ENCODE peak calls at places on chromosomes 4 and X, in ten cellular contexts. L is psoas muscle; Z is CD8-positive, alpha-beta memory T cell; T is right atrium auricular region; W is CD4-positive, alpha-beta T cell; B is ovary; Q is tibial nerve; R is AG04450; P is brain microvascular endothelial cell; S is pancreas. H is an unnamed sample.

GRCh38 chr4:110368409-110368808 is 107.5 kb upstream of the ENPEP start:
- DNase-seq in L (no peak), Z (no peak), T (no peak), W (no peak), B (no peak), Q (no peak), R (no peak), P (no peak), S (no peak), H (no peak)

GRCh38 chr4:177400030-177400429 is 42.2 kb downstream of the AGA start:
- DNase-seq in L (no peak), Z (no peak), T (no peak), W (no peak), B (no peak), Q (no peak), R (no peak), P (no peak), S (no peak), H (no peak)

GRCh38 chrX:75623535-75623934 is 100.7 kb upstream of the ZDHHC15 start:
- DNase-seq in L (no peak), Z (no peak), T (no peak), W (no peak), B (no peak), Q (no peak), R (no peak), P (no peak), S (no peak), H (no peak)

GRCh38 chrX:109856974-109857373 is 123.9 kb upstream of the ACSL4 start:
- DNase-seq in L (no peak), Z (peak), T (no peak), W (no peak), B (no peak), Q (peak), R (no peak), P (no peak), S (no peak), H (no peak)

GRCh38 chr4:152357206-152357605 is 178.7 kb downstream of the FBXW7 start:
- DNase-seq in L (peak), Z (no peak), T (no peak), W (no peak), B (no peak), Q (no peak), R (no peak), P (peak), S (no peak), H (no peak)

GRCh38 chrX:11908371-11908770 is 150.3 kb downstream of the MSL3 start:
- DNase-seq in L (no peak), Z (peak), T (no peak), W (no peak), B (no peak), Q (no peak), R (no peak), P (peak), S (no peak), H (no peak)

GRCh38 chr4:100576570-100576969 is 58.7 kb upstream of the EMCN start:
- DNase-seq in L (no peak), Z (no peak), T (no peak), W (no peak), B (no peak), Q (no peak), R (no peak), P (no peak), S (no peak), H (no peak)

GRCh38 chrX:48917139-48917980 is 1.5 kb downstream of the PIM2 start:
- DNase-seq in L (peak), Z (peak), T (peak), W (peak), B (peak), Q (peak), R (peak), P (peak), S (peak), H (peak)

GRCh38 chrX:119410027-119410819 is 11.1 kb downstream of the SLC25A43 start:
- DNase-seq in L (peak), Z (no peak), T (peak), W (no peak), B (peak), Q (peak), R (no peak), P (peak), S (peak), H (peak)

GRCh38 chrX:18721683-18722499 is 14.4 kb downstream of the PPEF1 start:
- DNase-seq in L (no peak), Z (no peak), T (no peak), W (no peak), B (no peak), Q (no peak), R (no peak), P (no peak), S (no peak), H (no peak)

GRCh38 chr4:123102897-123103489 is 180.6 kb upstream of the NUDT6 start:
- DNase-seq in L (no peak), Z (peak), T (no peak), W (no peak), B (no peak), Q (no peak), R (no peak), P (peak), S (no peak), H (no peak)

GRCh38 chrX:1443496-1444075 is 9.1 kb downstream of the ASMTL start:
- DNase-seq in L (no peak), Z (no peak), T (no peak), W (no peak), B (peak), Q (peak), R (no peak), P (no peak), S (no peak), H (no peak)

GRCh38 chrX:28638775-28639174 is 51.5 kb downstream of the IL1RAPL1 start:
- DNase-seq in L (no peak), Z (no peak), T (no peak), W (no peak), B (no peak), Q (no peak), R (no peak), P (peak), S (no peak), H (no peak)

GRCh38 chr4:83757121-83757621 is 221.3 kb downstream of the GPAT3 start:
- DNase-seq in L (no peak), Z (no peak), T (no peak), W (no peak), B (no peak), Q (no peak), R (no peak), P (peak), S (no peak), H (no peak)

GRCh38 chrX:23902419-23902818 is 5.3 kb downstream of the APOO start:
- DNase-seq in L (no peak), Z (peak), T (no peak), W (no peak), B (no peak), Q (no peak), R (no peak), P (peak), S (no peak), H (no peak)

GRCh38 chr4:1111259-1111809 is 2.0 kb downstream of the RNF212 start:
- DNase-seq in L (peak), Z (no peak), T (no peak), W (no peak), B (no peak), Q (no peak), R (no peak), P (no peak), S (no peak), H (no peak)

GRCh38 chr4:138037716-138038115 is 204.4 kb downstream of the SLC7A11 start:
- DNase-seq in L (no peak), Z (no peak), T (no peak), W (no peak), B (no peak), Q (no peak), R (peak), P (no peak), S (no peak), H (no peak)

GRCh38 chr4:168717852-168718251 is 221.0 kb downstream of the PALLD start:
- DNase-seq in L (no peak), Z (no peak), T (no peak), W (no peak), B (no peak), Q (peak), R (no peak), P (no peak), S (no peak), H (no peak)

GRCh38 chr4:111362891-111363290 is 740.0 kb upstream of the PITX2 start:
- DNase-seq in L (peak), Z (no peak), T (no peak), W (no peak), B (no peak), Q (peak), R (no peak), P (no peak), S (no peak), H (no peak)

GRCh38 chr4:74473155-74473811 is 28.3 kb downstream of the AREG start:
- DNase-seq in L (no peak), Z (no peak), T (no peak), W (no peak), B (no peak), Q (no peak), R (peak), P (peak), S (no peak), H (no peak)

GRCh38 chrX:150575415-150575814 is 7.0 kb downstream of the MTM1 start:
- DNase-seq in L (no peak), Z (peak), T (no peak), W (peak), B (no peak), Q (no peak), R (no peak), P (no peak), S (no peak), H (no peak)

GRCh38 chr4:81353861-81354260 is 117.8 kb downstream of the RASGEF1B start:
- DNase-seq in L (no peak), Z (no peak), T (no peak), W (no peak), B (no peak), Q (no peak), R (no peak), P (no peak), S (no peak), H (no peak)

GRCh38 chr4:72312032-72312650 is 256.9 kb downstream of the ADAMTS3 start:
- DNase-seq in L (peak), Z (no peak), T (peak), W (no peak), B (peak), Q (peak), R (peak), P (peak), S (peak), H (peak)

GRCh38 chr4:165060938-165061337 is 7.3 kb downstream of the TRIM75 start:
- DNase-seq in L (no peak), Z (no peak), T (no peak), W (no peak), B (no peak), Q (no peak), R (no peak), P (no peak), S (no peak), H (no peak)

GRCh38 chrX:115023139-115023538 is 5.7 kb upstream of the IL13RA2 start:
- DNase-seq in L (no peak), Z (no peak), T (no peak), W (no peak), B (no peak), Q (no peak), R (peak), P (peak), S (no peak), H (no peak)

GRCh38 chr4:26325191-26325590 is 4.4 kb downstream of the RBPJ start:
- DNase-seq in L (no peak), Z (peak), T (no peak), W (no peak), B (no peak), Q (no peak), R (no peak), P (peak), S (no peak), H (no peak)

GRCh38 chrX:45889471-45889870 is 655.8 kb downstream of the ZNF674 start:
- DNase-seq in L (no peak), Z (no peak), T (no peak), W (no peak), B (no peak), Q (no peak), R (no peak), P (peak), S (no peak), H (no peak)

GRCh38 chrX:42944381-42944998 is 166.5 kb upstream of the PPP1R2C start:
- DNase-seq in L (no peak), Z (peak), T (no peak), W (no peak), B (no peak), Q (no peak), R (no peak), P (no peak), S (no peak), H (no peak)

GRCh38 chrX:112819013-112819635 is 21.5 kb downstream of the AMOT start:
- DNase-seq in L (no peak), Z (no peak), T (no peak), W (no peak), B (no peak), Q (no peak), R (peak), P (no peak), S (no peak), H (no peak)

GRCh38 chr4:67875011-67875410 is 8.8 kb downstream of the TMPRSS11D start:
- DNase-seq in L (no peak), Z (no peak), T (no peak), W (no peak), B (no peak), Q (no peak), R (no peak), P (no peak), S (no peak), H (no peak)

GRCh38 chrX:149512225-149512885 is 7.2 kb upstream of the IDS start:
- DNase-seq in L (no peak), Z (peak), T (peak), W (peak), B (no peak), Q (peak), R (no peak), P (peak), S (peak), H (peak)

GRCh38 chr4:183241322-183241640 is 78.8 kb downstream of the CLDN22 start:
- DNase-seq in L (no peak), Z (no peak), T (no peak), W (no peak), B (no peak), Q (no peak), R (peak), P (peak), S (no peak), H (no peak)

GRCh38 chr4:88230953-88231835 is 53.2 kb downstream of the PPM1K start:
- DNase-seq in L (no peak), Z (no peak), T (no peak), W (no peak), B (no peak), Q (no peak), R (no peak), P (peak), S (no peak), H (no peak)

GRCh38 chr4:1500231-1500965 is 94.2 kb upstream of the NKX1-1 start:
- DNase-seq in L (peak), Z (no peak), T (no peak), W (no peak), B (peak), Q (no peak), R (no peak), P (no peak), S (no peak), H (no peak)

GRCh38 chrX:22159071-22159470 is 113.6 kb upstream of the CBLL2 start:
- DNase-seq in L (no peak), Z (no peak), T (no peak), W (no peak), B (no peak), Q (no peak), R (no peak), P (peak), S (no peak), H (no peak)

GRCh38 chr4:58413849-58414248 is 1303.7 kb upstream of the IGFBP7 start:
- DNase-seq in L (no peak), Z (no peak), T (no peak), W (no peak), B (no peak), Q (no peak), R (no peak), P (no peak), S (no peak), H (no peak)

GRCh38 chr4:73721419-73721818 is 18.9 kb upstream of the CXCL8 start:
- DNase-seq in L (no peak), Z (no peak), T (no peak), W (no peak), B (no peak), Q (peak), R (no peak), P (peak), S (no peak), H (no peak)

GRCh38 chr4:15002659-15003440 is 569 bp downstream of the CPEB2 start:
- DNase-seq in L (peak), Z (peak), T (peak), W (peak), B (peak), Q (peak), R (peak), P (peak), S (peak), H (peak)

GRCh38 chrX:72309297-72310071 is 3.8 kb upstream of the CITED1 start:
- DNase-seq in L (no peak), Z (no peak), T (peak), W (no peak), B (no peak), Q (no peak), R (no peak), P (no peak), S (no peak), H (no peak)

GRCh38 chr4:57163530-57164459 is 53.6 kb upstream of the IGFBP7 start:
- DNase-seq in L (peak), Z (peak), T (peak), W (peak), B (peak), Q (peak), R (peak), P (peak), S (peak), H (peak)

DNA sequence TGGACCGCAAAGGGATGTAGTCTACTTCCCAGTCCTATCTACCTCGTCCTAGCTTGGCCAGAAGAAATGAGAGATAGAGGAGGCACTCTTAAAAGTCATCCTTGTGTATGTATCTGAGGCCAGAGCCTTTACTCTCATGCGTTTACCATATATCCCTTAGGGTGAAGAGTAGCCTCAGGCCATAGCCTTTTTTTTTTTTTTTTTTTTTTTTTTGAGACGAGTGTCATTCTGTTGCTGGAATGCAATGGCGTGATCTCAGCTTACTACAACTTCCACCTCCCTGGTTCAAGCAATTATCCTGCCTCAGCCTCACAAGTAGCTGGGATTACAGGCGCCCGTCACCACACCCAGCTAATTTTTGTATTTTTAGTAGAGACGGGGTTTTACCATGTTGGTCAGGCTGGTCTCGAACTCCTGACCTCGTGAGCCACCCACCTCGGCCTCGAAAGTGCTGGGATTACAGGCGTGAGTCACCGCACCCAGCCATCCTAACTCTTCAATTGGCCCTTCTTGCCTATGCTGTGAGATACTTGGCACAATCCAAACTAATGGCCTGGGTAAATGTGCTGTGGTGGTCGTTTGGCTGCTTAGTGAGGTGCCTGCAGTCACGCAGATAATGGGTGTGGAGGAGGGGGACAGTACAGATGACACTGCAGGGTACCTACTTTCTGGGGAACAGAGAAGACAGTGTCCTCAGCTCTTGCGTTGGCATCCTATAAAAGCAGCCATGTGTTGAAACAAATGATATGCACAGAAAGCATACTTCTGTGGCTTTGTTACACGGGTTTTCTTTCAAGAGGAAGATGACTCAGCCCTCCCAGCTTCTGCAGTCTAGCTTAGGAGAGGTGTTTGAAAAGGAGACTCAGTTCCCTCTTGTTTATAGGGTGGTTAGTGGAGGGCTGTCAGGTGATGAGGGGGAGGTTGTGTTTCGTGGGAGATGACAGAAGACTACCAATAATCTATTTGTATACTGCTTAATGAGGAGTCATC is 10.4 kb upstream of the DGAT2L6 start:
- DNase-seq in L (no peak), Z (no peak), T (no peak), W (no peak), B (no peak), Q (no peak), R (peak), P (peak), S (no peak), H (no peak)
- H3K27ac ChIP-seq in L (no peak), Z (no peak), T (no peak), W (no peak), B (no peak), Q (no peak), R (peak), P (peak), S (no peak), H (no peak)

GRCh38 chr4:134215636-134216340 is 14.2 kb upstream of the PABPC4L start:
- DNase-seq in L (no peak), Z (no peak), T (no peak), W (no peak), B (no peak), Q (no peak), R (no peak), P (no peak), S (no peak), H (no peak)

GRCh38 chr4:134216436-134216835 is 14.8 kb upstream of the PABPC4L start:
- DNase-seq in L (no peak), Z (no peak), T (no peak), W (no peak), B (no peak), Q (no peak), R (no peak), P (peak), S (no peak), H (no peak)

DNA sequence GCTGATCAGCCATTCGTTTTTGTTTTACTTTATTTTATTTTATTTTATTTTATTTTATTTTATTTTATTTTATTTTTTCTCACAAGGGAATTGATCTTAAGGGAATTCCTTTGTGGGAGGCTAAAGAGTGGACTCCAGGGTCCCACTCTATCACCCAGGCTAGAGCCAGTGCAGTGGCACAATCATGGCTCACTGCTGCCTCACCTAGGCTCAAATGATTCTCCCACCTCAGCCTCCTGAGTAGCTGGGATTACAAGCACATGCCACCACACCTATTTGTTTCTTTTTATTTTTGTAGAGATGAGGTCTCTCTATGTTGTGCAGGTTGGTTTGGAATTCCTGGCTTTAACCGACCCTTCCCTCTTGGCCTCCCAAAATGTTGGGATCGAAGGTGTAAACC is 17.5 kb upstream of the PABPC4L start:
- DNase-seq in L (no peak), Z (no peak), T (no peak), W (no peak), B (no peak), Q (no peak), R (no peak), P (no peak), S (no peak), H (no peak)
- H3K27ac ChIP-seq in L (no peak), Z (no peak), T (no peak), W (no peak), B (no peak), Q (no peak), R (no peak), P (no peak), S (no peak), H (no peak)

DNA sequence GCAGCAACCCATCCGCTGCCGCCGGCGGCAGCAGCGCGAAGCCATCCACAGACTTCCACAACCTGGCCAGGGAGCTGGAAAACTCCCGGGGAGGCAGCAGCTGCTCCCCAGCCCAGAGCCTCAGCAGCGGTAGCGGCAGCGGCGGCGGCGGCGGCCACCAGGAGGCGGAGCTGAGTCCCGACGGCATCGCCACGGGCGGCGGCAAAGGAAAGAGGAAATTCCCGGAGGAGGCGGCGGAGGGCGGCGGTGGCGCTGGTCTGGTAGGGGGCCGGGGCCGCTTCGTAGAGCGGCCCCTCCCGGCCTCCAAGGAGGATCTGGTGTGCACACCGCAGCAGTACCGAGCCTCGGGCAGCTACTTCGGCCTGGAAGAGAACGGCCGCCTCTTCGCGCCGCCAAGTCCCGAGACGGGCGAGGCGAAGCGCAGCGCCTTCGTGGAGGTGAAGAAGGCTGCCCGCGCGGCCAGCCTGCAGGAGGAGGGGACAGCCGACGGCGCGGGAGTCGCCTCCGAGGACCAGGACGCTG is 4.9 kb downstream of the PRDM8 start:
- DNase-seq in L (peak), Z (peak), T (peak), W (peak), B (peak), Q (peak), R (no peak), P (peak), S (peak), H (peak)
- H3K27ac ChIP-seq in L (no peak), Z (peak), T (peak), W (peak), B (peak), Q (peak), R (peak), P (no peak), S (peak), H (peak)

GRCh38 chr4:128191115-128191897 is 96.3 kb downstream of the PGRMC2 start:
- DNase-seq in L (peak), Z (peak), T (peak), W (peak), B (peak), Q (peak), R (peak), P (peak), S (peak), H (peak)

GRCh38 chr4:128186623-128187022 is 101.0 kb downstream of the PGRMC2 start:
- DNase-seq in L (no peak), Z (no peak), T (no peak), W (no peak), B (no peak), Q (no peak), R (no peak), P (no peak), S (no peak), H (no peak)
- H3K27ac ChIP-seq in L (no peak), Z (no peak), T (no peak), W (no peak), B (no peak), Q (no peak), R (no peak), P (no peak), S (no peak), H (no peak)